ENCODE peak calls at places on chromosome 16, in nine cellular contexts. One of them, this sample, is unnamed.

GRCh38 chr16:81181013-81181720 is 57.3 kb upstream of the BCO1 start:
- DNase-seq in foreskin melanocyte: peak
- DNase-seq in neural crest cell: peak
- DNase-seq in neural progenitor cell: peak
- DNase-seq in gastrocnemius medialis: peak
- DNase-seq in HT-29: peak
- DNase-seq in CD8-positive, alpha-beta memory T cell: no peak
- DNase-seq in stimulated activated CD8-positive, alpha-beta memory T cell treated with anti-CD3 and anti-CD28 coated beads, Interleukin-4, amount 100 ng/mL, for 48 hours: no peak
- DNase-seq in activated CD4-positive, CD25-positive, alpha-beta regulatory T cell treated with anti-CD3 and anti-CD28 coated beads, Interleukin-2, amount 50 U/mL, for 16 hours: no peak
- DNase-seq in this sample: no peak

GRCh38 chr16:75266738-75267630 is 15.6 kb upstream of the BCAR1 start:
- DNase-seq in HT-29: peak
- DNase-seq in activated CD4-positive, CD25-positive, alpha-beta regulatory T cell treated with anti-CD3 and anti-CD28 coated beads, Interleukin-2, amount 50 U/mL, for 16 hours: no peak
- DNase-seq in neural progenitor cell: no peak
- DNase-seq in foreskin melanocyte: no peak
- DNase-seq in neural crest cell: no peak
- DNase-seq in CD8-positive, alpha-beta memory T cell: no peak
- DNase-seq in gastrocnemius medialis: peak
- DNase-seq in stimulated activated CD8-positive, alpha-beta memory T cell treated with anti-CD3 and anti-CD28 coated beads, Interleukin-4, amount 100 ng/mL, for 48 hours: no peak
- DNase-seq in this sample: no peak

GRCh38 chr16:1968146-1968953 is 1.7 kb downstream of the RNF151 start:
- DNase-seq in stimulated activated CD8-positive, alpha-beta memory T cell treated with anti-CD3 and anti-CD28 coated beads, Interleukin-4, amount 100 ng/mL, for 48 hours: no peak
- DNase-seq in gastrocnemius medialis: no peak
- DNase-seq in CD8-positive, alpha-beta memory T cell: no peak
- DNase-seq in foreskin melanocyte: no peak
- DNase-seq in neural progenitor cell: no peak
- DNase-seq in neural crest cell: no peak
- DNase-seq in activated CD4-positive, CD25-positive, alpha-beta regulatory T cell treated with anti-CD3 and anti-CD28 coated beads, Interleukin-2, amount 50 U/mL, for 16 hours: no peak
- DNase-seq in HT-29: no peak
- DNase-seq in this sample: no peak

GRCh38 chr16:75105306-75106061 is 11.1 kb downstream of the LDHD start:
- DNase-seq in neural progenitor cell: no peak
- DNase-seq in stimulated activated CD8-positive, alpha-beta memory T cell treated with anti-CD3 and anti-CD28 coated beads, Interleukin-4, amount 100 ng/mL, for 48 hours: no peak
- DNase-seq in activated CD4-positive, CD25-positive, alpha-beta regulatory T cell treated with anti-CD3 and anti-CD28 coated beads, Interleukin-2, amount 50 U/mL, for 16 hours: no peak
- DNase-seq in foreskin melanocyte: peak
- DNase-seq in neural crest cell: no peak
- DNase-seq in HT-29: no peak
- DNase-seq in CD8-positive, alpha-beta memory T cell: no peak
- DNase-seq in gastrocnemius medialis: peak
- DNase-seq in this sample: no peak

GRCh38 chr16:50025544-50025931 is 513 bp downstream of the CNEP1R1 start:
- DNase-seq in gastrocnemius medialis: no peak
- DNase-seq in stimulated activated CD8-positive, alpha-beta memory T cell treated with anti-CD3 and anti-CD28 coated beads, Interleukin-4, amount 100 ng/mL, for 48 hours: peak
- DNase-seq in neural crest cell: no peak
- DNase-seq in activated CD4-positive, CD25-positive, alpha-beta regulatory T cell treated with anti-CD3 and anti-CD28 coated beads, Interleukin-2, amount 50 U/mL, for 16 hours: no peak
- DNase-seq in HT-29: peak
- DNase-seq in neural progenitor cell: no peak
- DNase-seq in foreskin melanocyte: no peak
- DNase-seq in CD8-positive, alpha-beta memory T cell: no peak
- DNase-seq in this sample: no peak

GRCh38 chr16:86334062-86334461 is 176.3 kb upstream of the FOXF1 start:
- DNase-seq in gastrocnemius medialis: no peak
- DNase-seq in stimulated activated CD8-positive, alpha-beta memory T cell treated with anti-CD3 and anti-CD28 coated beads, Interleukin-4, amount 100 ng/mL, for 48 hours: no peak
- DNase-seq in neural progenitor cell: no peak
- DNase-seq in foreskin melanocyte: no peak
- DNase-seq in activated CD4-positive, CD25-positive, alpha-beta regulatory T cell treated with anti-CD3 and anti-CD28 coated beads, Interleukin-2, amount 50 U/mL, for 16 hours: no peak
- DNase-seq in CD8-positive, alpha-beta memory T cell: no peak
- DNase-seq in HT-29: no peak
- DNase-seq in neural crest cell: no peak
- DNase-seq in this sample: no peak

GRCh38 chr16:59108374-59108773 is 374.3 kb upstream of the GOT2 start:
- DNase-seq in stimulated activated CD8-positive, alpha-beta memory T cell treated with anti-CD3 and anti-CD28 coated beads, Interleukin-4, amount 100 ng/mL, for 48 hours: no peak
- DNase-seq in activated CD4-positive, CD25-positive, alpha-beta regulatory T cell treated with anti-CD3 and anti-CD28 coated beads, Interleukin-2, amount 50 U/mL, for 16 hours: no peak
- DNase-seq in HT-29: no peak
- DNase-seq in gastrocnemius medialis: no peak
- DNase-seq in neural crest cell: no peak
- DNase-seq in foreskin melanocyte: no peak
- DNase-seq in neural progenitor cell: no peak
- DNase-seq in CD8-positive, alpha-beta memory T cell: no peak
- DNase-seq in this sample: no peak

GRCh38 chr16:71344315-71344905 is 14.1 kb upstream of the CALB2 start:
- DNase-seq in foreskin melanocyte: no peak
- DNase-seq in neural progenitor cell: no peak
- DNase-seq in CD8-positive, alpha-beta memory T cell: no peak
- DNase-seq in activated CD4-positive, CD25-positive, alpha-beta regulatory T cell treated with anti-CD3 and anti-CD28 coated beads, Interleukin-2, amount 50 U/mL, for 16 hours: no peak
- DNase-seq in stimulated activated CD8-positive, alpha-beta memory T cell treated with anti-CD3 and anti-CD28 coated beads, Interleukin-4, amount 100 ng/mL, for 48 hours: no peak
- DNase-seq in gastrocnemius medialis: no peak
- DNase-seq in HT-29: peak
- DNase-seq in neural crest cell: no peak
- DNase-seq in this sample: no peak

GRCh38 chr16:73170587-73170986 is 122.7 kb upstream of the ZFHX3 start:
- DNase-seq in stimulated activated CD8-positive, alpha-beta memory T cell treated with anti-CD3 and anti-CD28 coated beads, Interleukin-4, amount 100 ng/mL, for 48 hours: no peak
- DNase-seq in HT-29: peak
- DNase-seq in neural crest cell: peak
- DNase-seq in activated CD4-positive, CD25-positive, alpha-beta regulatory T cell treated with anti-CD3 and anti-CD28 coated beads, Interleukin-2, amount 50 U/mL, for 16 hours: no peak
- DNase-seq in foreskin melanocyte: peak
- DNase-seq in gastrocnemius medialis: no peak
- DNase-seq in neural progenitor cell: no peak
- DNase-seq in CD8-positive, alpha-beta memory T cell: no peak
- DNase-seq in this sample: no peak

GRCh38 chr16:11152677-11153321 is 103.2 kb downstream of the SOCS1 start:
- DNase-seq in foreskin melanocyte: no peak
- DNase-seq in CD8-positive, alpha-beta memory T cell: no peak
- DNase-seq in HT-29: no peak
- DNase-seq in activated CD4-positive, CD25-positive, alpha-beta regulatory T cell treated with anti-CD3 and anti-CD28 coated beads, Interleukin-2, amount 50 U/mL, for 16 hours: no peak
- DNase-seq in gastrocnemius medialis: no peak
- DNase-seq in stimulated activated CD8-positive, alpha-beta memory T cell treated with anti-CD3 and anti-CD28 coated beads, Interleukin-4, amount 100 ng/mL, for 48 hours: no peak
- DNase-seq in neural crest cell: no peak
- DNase-seq in neural progenitor cell: no peak
- DNase-seq in this sample: no peak

GRCh38 chr16:69397821-69398521 is 12.2 kb upstream of the TERF2 start:
- DNase-seq in neural progenitor cell: peak
- DNase-seq in HT-29: peak
- DNase-seq in stimulated activated CD8-positive, alpha-beta memory T cell treated with anti-CD3 and anti-CD28 coated beads, Interleukin-4, amount 100 ng/mL, for 48 hours: peak
- DNase-seq in activated CD4-positive, CD25-positive, alpha-beta regulatory T cell treated with anti-CD3 and anti-CD28 coated beads, Interleukin-2, amount 50 U/mL, for 16 hours: no peak
- DNase-seq in CD8-positive, alpha-beta memory T cell: no peak
- DNase-seq in neural crest cell: peak
- DNase-seq in foreskin melanocyte: peak
- DNase-seq in gastrocnemius medialis: peak
- DNase-seq in this sample: no peak

GRCh38 chr16:25084797-25085196 is 26.7 kb upstream of the LCMT1 start:
- DNase-seq in foreskin melanocyte: no peak
- DNase-seq in stimulated activated CD8-positive, alpha-beta memory T cell treated with anti-CD3 and anti-CD28 coated beads, Interleukin-4, amount 100 ng/mL, for 48 hours: no peak
- DNase-seq in neural progenitor cell: no peak
- DNase-seq in neural crest cell: no peak
- DNase-seq in CD8-positive, alpha-beta memory T cell: no peak
- DNase-seq in HT-29: no peak
- DNase-seq in gastrocnemius medialis: no peak
- DNase-seq in activated CD4-positive, CD25-positive, alpha-beta regulatory T cell treated with anti-CD3 and anti-CD28 coated beads, Interleukin-2, amount 50 U/mL, for 16 hours: no peak
- DNase-seq in this sample: no peak

GRCh38 chr16:86025706-86026105 is 126.7 kb downstream of the IRF8 start:
- DNase-seq in foreskin melanocyte: no peak
- DNase-seq in neural progenitor cell: no peak
- DNase-seq in neural crest cell: no peak
- DNase-seq in CD8-positive, alpha-beta memory T cell: no peak
- DNase-seq in activated CD4-positive, CD25-positive, alpha-beta regulatory T cell treated with anti-CD3 and anti-CD28 coated beads, Interleukin-2, amount 50 U/mL, for 16 hours: no peak
- DNase-seq in HT-29: no peak
- DNase-seq in stimulated activated CD8-positive, alpha-beta memory T cell treated with anti-CD3 and anti-CD28 coated beads, Interleukin-4, amount 100 ng/mL, for 48 hours: no peak
- DNase-seq in gastrocnemius medialis: no peak
- DNase-seq in this sample: no peak

GRCh38 chr16:50604610-50605009 is 56.4 kb downstream of the NKD1 start:
- DNase-seq in stimulated activated CD8-positive, alpha-beta memory T cell treated with anti-CD3 and anti-CD28 coated beads, Interleukin-4, amount 100 ng/mL, for 48 hours: no peak
- DNase-seq in foreskin melanocyte: no peak
- DNase-seq in activated CD4-positive, CD25-positive, alpha-beta regulatory T cell treated with anti-CD3 and anti-CD28 coated beads, Interleukin-2, amount 50 U/mL, for 16 hours: no peak
- DNase-seq in CD8-positive, alpha-beta memory T cell: no peak
- DNase-seq in HT-29: no peak
- DNase-seq in neural progenitor cell: no peak
- DNase-seq in gastrocnemius medialis: no peak
- DNase-seq in neural crest cell: no peak
- DNase-seq in this sample: no peak

GRCh38 chr16:81137012-81137335 is 40.8 kb upstream of the GCSH start:
- DNase-seq in gastrocnemius medialis: peak
- DNase-seq in HT-29: no peak
- DNase-seq in activated CD4-positive, CD25-positive, alpha-beta regulatory T cell treated with anti-CD3 and anti-CD28 coated beads, Interleukin-2, amount 50 U/mL, for 16 hours: no peak
- DNase-seq in foreskin melanocyte: no peak
- DNase-seq in stimulated activated CD8-positive, alpha-beta memory T cell treated with anti-CD3 and anti-CD28 coated beads, Interleukin-4, amount 100 ng/mL, for 48 hours: no peak
- DNase-seq in neural crest cell: no peak
- DNase-seq in CD8-positive, alpha-beta memory T cell: no peak
- DNase-seq in neural progenitor cell: peak
- DNase-seq in this sample: no peak

GRCh38 chr16:47047804-47048203 is 74.3 kb upstream of the DNAJA2 start:
- DNase-seq in activated CD4-positive, CD25-positive, alpha-beta regulatory T cell treated with anti-CD3 and anti-CD28 coated beads, Interleukin-2, amount 50 U/mL, for 16 hours: no peak
- DNase-seq in neural crest cell: no peak
- DNase-seq in foreskin melanocyte: no peak
- DNase-seq in CD8-positive, alpha-beta memory T cell: no peak
- DNase-seq in stimulated activated CD8-positive, alpha-beta memory T cell treated with anti-CD3 and anti-CD28 coated beads, Interleukin-4, amount 100 ng/mL, for 48 hours: no peak
- DNase-seq in HT-29: no peak
- DNase-seq in gastrocnemius medialis: no peak
- DNase-seq in neural progenitor cell: no peak
- DNase-seq in this sample: no peak

GRCh38 chr16:23836404-23837291 is 865 bp downstream of the PRKCB start:
- DNase-seq in foreskin melanocyte: no peak
- DNase-seq in activated CD4-positive, CD25-positive, alpha-beta regulatory T cell treated with anti-CD3 and anti-CD28 coated beads, Interleukin-2, amount 50 U/mL, for 16 hours: no peak
- DNase-seq in gastrocnemius medialis: no peak
- DNase-seq in HT-29: no peak
- DNase-seq in stimulated activated CD8-positive, alpha-beta memory T cell treated with anti-CD3 and anti-CD28 coated beads, Interleukin-4, amount 100 ng/mL, for 48 hours: peak
- DNase-seq in neural crest cell: peak
- DNase-seq in neural progenitor cell: peak
- DNase-seq in CD8-positive, alpha-beta memory T cell: peak
- DNase-seq in this sample: peak